ENCODE peak calls at places on chromosomes 5 and 9, in seven cellular contexts. U, G, V, X, B, R and H are unnamed samples. For H3K27me3, the result is how much of the 10 kb centered on the place peaks cover.

GRCh38 chr5:34598177-34598794 is 57.8 kb upstream of the RAI14 start:
- DNase-seq in U (no peak), G (no peak), V (peak), X (peak), B (no peak), R (no peak), H (no peak)

GRCh38 chr5:179906795-179907569 is 715 bp downstream of the TBC1D9B start:
- DNase-seq in U (peak), G (peak), V (peak), X (no peak), B (peak), R (no peak), H (no peak)

GRCh38 chr5:31161772-31162171 is 31.7 kb upstream of the CDH6 start:
- DNase-seq in U (no peak), G (no peak), V (peak), X (no peak), B (no peak), R (no peak), H (no peak)

GRCh38 chr9:96661711-96662110 is 6.6 kb upstream of the PRXL2C start:
- DNase-seq in U (no peak), G (no peak), V (peak), X (no peak), B (no peak), R (no peak), H (no peak)

GRCh38 chr5:112784726-112785125 is 47.0 kb downstream of the APC start:
- DNase-seq in U (no peak), G (no peak), V (peak), X (no peak), B (no peak), R (no peak), H (no peak)

GRCh38 chr5:5398046-5398445 is 24.4 kb upstream of the ICE1 start:
- DNase-seq in U (no peak), G (no peak), V (no peak), X (no peak), B (no peak), R (no peak), H (no peak)

GRCh38 chr5:62522811-62523210 is 55.8 kb upstream of the LRRC70 start:
- DNase-seq in U (no peak), G (no peak), V (no peak), X (no peak), B (no peak), R (no peak), H (no peak)

GRCh38 chr5:154087260-154087659 is 48.5 kb downstream of the MFAP3 start:
- DNase-seq in U (no peak), G (no peak), V (peak), X (no peak), B (no peak), R (no peak), H (no peak)

GRCh38 chr5:45132972-45133371 is 324.2 kb downstream of the MRPS30 start:
- DNase-seq in U (no peak), G (no peak), V (no peak), X (no peak), B (no peak), R (no peak), H (no peak)

GRCh38 chr5:97181856-97182545 is 1.0 kb downstream of the RIOK2 start:
- DNase-seq in U (no peak), G (no peak), V (peak), X (no peak), B (no peak), R (no peak), H (no peak)

GRCh38 chr5:176812269-176813259 is 2.2 kb downstream of the UNC5A start:
- DNase-seq in U (no peak), G (no peak), V (peak), X (no peak), B (no peak), R (no peak), H (no peak)

GRCh38 chr5:176418251-176418650 is 1.9 kb upstream of the CLTB start:
- DNase-seq in U (no peak), G (no peak), V (no peak), X (no peak), B (no peak), R (no peak), H (no peak)

GRCh38 chr5:172868924-172869565 is 35.0 kb downstream of the ERGIC1 start:
- DNase-seq in U (peak), G (peak), V (peak), X (peak), B (peak), R (peak), H (peak)

GRCh38 chr5:57777174-57777581 is 294.6 kb upstream of the ACTBL2 start:
- DNase-seq in U (no peak), G (no peak), V (peak), X (no peak), B (no peak), R (no peak), H (no peak)

GRCh38 chr9:22413884-22414283 is 32.7 kb upstream of the DMRTA1 start:
- DNase-seq in U (no peak), G (no peak), V (peak), X (no peak), B (no peak), R (no peak), H (no peak)

GRCh38 chr5:27908341-27908740 is 870.0 kb upstream of the CDH9 start:
- DNase-seq in U (no peak), G (no peak), V (no peak), X (no peak), B (no peak), R (no peak), H (no peak)

GRCh38 chr9:78405461-78405860 is 108.5 kb downstream of the PSAT1 start:
- DNase-seq in U (no peak), G (no peak), V (no peak), X (no peak), B (no peak), R (no peak), H (no peak)

GRCh38 chr9:87109851-87110250 is 162.5 kb upstream of the GAS1 start:
- DNase-seq in U (no peak), G (no peak), V (peak), X (no peak), B (no peak), R (no peak), H (no peak)

GRCh38 chr9:99237356-99237755 is 15.3 kb downstream of the SEC61B start:
- DNase-seq in U (no peak), G (no peak), V (no peak), X (no peak), B (no peak), R (no peak), H (no peak)

GRCh38 chr9:135811796-135812195 is 95.5 kb downstream of the CAMSAP1 start:
- DNase-seq in U (peak), G (no peak), V (no peak), X (no peak), B (no peak), R (no peak), H (peak)

GRCh38 chr9:107214381-107214780 is 68.7 kb upstream of the RAD23B start:
- DNase-seq in U (no peak), G (no peak), V (no peak), X (no peak), B (no peak), R (no peak), H (no peak)

GRCh38 chr9:127418037-127418471 is 6.1 kb upstream of the ZNF79 start:
- DNase-seq in U (no peak), G (no peak), V (peak), X (no peak), B (no peak), R (no peak), H (no peak)

GRCh38 chr5:76083555-76084495 is 642 bp downstream of the SV2C start:
- DNase-seq in U (no peak), G (no peak), V (peak), X (no peak), B (no peak), R (no peak), H (no peak)

GRCh38 chr9:79257215-79257614 is 314.6 kb upstream of the TLE4 start:
- DNase-seq in U (peak), G (no peak), V (peak), X (no peak), B (peak), R (no peak), H (no peak)

GRCh38 chr9:5976668-5977397 is 38.6 kb downstream of the RANBP6 start:
- DNase-seq in U (no peak), G (no peak), V (no peak), X (no peak), B (no peak), R (no peak), H (no peak)

GRCh38 chr9:136756134-136756438 is 2.0 kb downstream of the LCN8 start:
- DNase-seq in U (no peak), G (no peak), V (no peak), X (no peak), B (no peak), R (no peak), H (no peak)

GRCh38 chr9:130858734-130859705 is 24.0 kb downstream of the ABL1 start:
- DNase-seq in U (no peak), G (no peak), V (no peak), X (no peak), B (no peak), R (no peak), H (no peak)

GRCh38 chr5:169458269-169458668 is 125.3 kb upstream of the SPDL1 start:
- DNase-seq in U (no peak), G (no peak), V (no peak), X (no peak), B (no peak), R (no peak), H (no peak)

GRCh38 chr5:170751631-170752030 is 31.9 kb upstream of the GABRP start:
- DNase-seq in U (no peak), G (no peak), V (no peak), X (no peak), B (no peak), R (no peak), H (no peak)

GRCh38 chr5:176533894-176534611 is 3.1 kb downstream of the RNF44 start:
- DNase-seq in U (no peak), G (no peak), V (peak), X (no peak), B (peak), R (no peak), H (peak)

DNA sequence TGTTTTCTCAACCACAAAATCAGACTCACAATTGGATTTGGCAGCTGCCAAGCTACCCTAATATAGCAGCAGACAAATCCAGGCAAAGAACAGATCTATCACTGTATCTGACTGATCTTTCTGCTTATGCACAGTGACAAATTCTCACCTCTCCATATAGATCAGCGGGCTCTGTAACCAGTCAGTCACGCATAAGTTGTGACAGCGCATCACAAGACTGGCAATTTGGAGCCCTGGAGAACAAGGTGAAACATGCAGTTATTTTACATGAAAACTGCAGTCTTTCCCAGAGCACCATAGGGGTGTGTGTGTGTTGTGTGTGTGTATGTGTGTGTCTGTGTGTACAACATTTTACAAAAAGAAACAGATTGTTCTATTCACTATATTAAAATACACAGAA is 37.7 kb downstream of the RORB start:
- DNase-seq in U (no peak), G (no peak), V (no peak), X (no peak), B (no peak), R (no peak), H (no peak)
- H3K27me3 ChIP-seq in U (under half), G (under half), V (under half), X (under half), B (under half), R (under half), H (under half)

DNA sequence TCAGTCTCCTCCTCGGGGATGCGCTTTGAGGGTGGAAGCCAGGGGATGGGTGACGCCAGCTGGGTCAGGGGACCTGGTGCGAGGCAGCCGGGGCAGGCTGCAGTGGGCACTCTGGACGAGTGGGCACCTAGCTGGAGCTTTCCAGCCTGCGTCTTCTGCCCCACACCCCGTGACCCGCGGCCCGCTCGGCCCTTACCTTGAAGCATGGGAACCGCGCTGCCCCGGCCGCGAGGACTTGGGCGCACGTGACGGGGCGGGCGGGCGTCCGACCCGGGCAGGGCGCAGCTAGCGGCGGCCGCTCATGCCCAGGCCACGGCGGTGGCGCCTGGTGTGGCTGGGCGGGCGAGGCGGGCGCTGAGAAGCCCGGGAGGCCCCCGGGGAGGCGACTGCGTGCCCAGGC is 308 bp downstream of the FAM163B start:
- DNase-seq in U (no peak), G (no peak), V (no peak), X (no peak), B (no peak), R (no peak), H (no peak)
- H3K27me3 ChIP-seq in U (under half), G (half or more), V (half or more), X (half or more), B (under half), R (under half), H (half or more)

GRCh38 chr9:132588098-132588497 is 5.7 kb downstream of the BARHL1 start:
- DNase-seq in U (no peak), G (no peak), V (no peak), X (no peak), B (no peak), R (no peak), H (no peak)
- H3K27me3 ChIP-seq in U (half or more), G (half or more), V (half or more), X (half or more), B (under half), R (under half), H (half or more)

GRCh38 chr5:181081989-181082388 is 41.9 kb downstream of the BTNL9 start:
- DNase-seq in U (no peak), G (no peak), V (no peak), X (no peak), B (no peak), R (no peak), H (no peak)

GRCh38 chr5:181088289-181088688 is 42.7 kb downstream of the OR2V1 start:
- DNase-seq in U (no peak), G (no peak), V (peak), X (no peak), B (no peak), R (no peak), H (no peak)

GRCh38 chr5:181087309-181087708 is 43.7 kb downstream of the OR2V1 start:
- DNase-seq in U (no peak), G (no peak), V (no peak), X (no peak), B (no peak), R (no peak), H (no peak)

GRCh38 chr5:181084631-181085195 is 44.6 kb downstream of the BTNL9 start:
- DNase-seq in U (no peak), G (no peak), V (no peak), X (no peak), B (no peak), R (no peak), H (no peak)

DNA sequence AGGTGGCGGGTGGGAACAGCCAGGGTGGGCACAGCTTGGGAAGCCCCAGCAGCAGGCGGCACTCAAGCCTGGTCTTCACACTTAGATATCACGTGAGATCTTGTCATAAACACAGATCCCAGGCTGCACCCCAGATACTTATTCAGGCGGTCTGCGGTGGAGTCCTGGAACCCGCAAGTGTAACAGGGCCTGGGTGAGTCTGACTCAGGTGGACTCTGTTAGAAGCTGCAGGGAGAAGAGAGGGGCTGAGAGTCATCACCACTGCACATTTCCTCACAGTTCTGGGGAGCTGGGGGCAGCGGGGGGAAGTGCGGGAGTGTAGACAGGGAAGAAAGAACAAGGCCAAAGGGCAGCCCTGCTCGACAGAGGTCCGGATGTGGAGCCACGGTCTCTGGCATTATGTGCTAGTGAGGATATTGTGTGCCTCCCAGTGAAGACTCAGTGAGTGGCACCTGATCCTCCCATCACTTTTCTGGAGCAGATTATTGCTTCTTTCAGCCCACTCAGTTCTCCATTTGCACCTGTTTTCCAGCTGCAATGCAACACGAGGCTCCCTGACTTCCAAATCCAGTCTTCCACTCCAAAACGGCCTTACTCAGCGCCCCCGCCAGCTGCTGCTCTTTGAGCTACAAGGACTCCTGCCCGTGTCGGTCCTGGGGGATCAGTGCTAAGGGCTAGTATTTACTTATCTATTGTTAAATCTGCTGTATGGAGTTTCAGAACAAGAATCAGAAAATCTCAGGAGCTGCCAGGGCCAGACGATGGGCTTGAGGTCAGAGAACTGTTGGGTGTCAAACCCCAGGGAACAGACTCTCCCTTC is 44.3 kb downstream of the OR2V1 start:
- DNase-seq in U (no peak), G (no peak), V (no peak), X (no peak), B (no peak), R (no peak), H (no peak)
- H3K27me3 ChIP-seq in U (under half), G (under half), V (under half), X (under half), B (under half), R (under half), H (under half)

GRCh38 chr5:139901971-139902370 is 106.4 kb downstream of the PSD2 start:
- DNase-seq in U (no peak), G (no peak), V (no peak), X (no peak), B (no peak), R (no peak), H (no peak)

GRCh38 chr5:139905401-139905800 is 109.8 kb downstream of the PSD2 start:
- DNase-seq in U (no peak), G (peak), V (no peak), X (no peak), B (no peak), R (no peak), H (no peak)

GRCh38 chr5:139904566-139905400 is 109.2 kb downstream of the PSD2 start:
- DNase-seq in U (no peak), G (no peak), V (no peak), X (no peak), B (no peak), R (no peak), H (no peak)

GRCh38 chr5:139903805-139904565 is 108.4 kb downstream of the PSD2 start:
- DNase-seq in U (peak), G (no peak), V (peak), X (no peak), B (no peak), R (no peak), H (peak)

DNA sequence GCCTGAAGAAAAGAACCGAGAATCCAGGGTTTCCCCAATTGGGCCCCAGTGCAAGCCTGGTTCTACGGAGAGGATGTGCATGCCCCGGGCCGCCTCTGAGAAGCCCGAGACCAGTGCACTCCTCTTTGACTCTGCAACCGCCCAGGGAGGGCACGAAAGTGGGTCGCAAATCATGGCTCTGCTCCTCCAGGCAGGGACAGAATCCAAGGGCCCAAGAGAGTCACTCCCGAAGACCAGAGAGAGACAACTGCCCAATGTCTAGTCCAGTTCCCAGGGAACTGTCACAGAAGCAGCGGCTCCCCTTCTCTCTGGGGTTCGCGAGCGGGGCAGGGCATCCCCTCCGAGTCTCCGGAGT is 107.8 kb downstream of the PSD2 start:
- DNase-seq in U (no peak), G (no peak), V (no peak), X (no peak), B (no peak), R (no peak), H (no peak)
- H3K27me3 ChIP-seq in U (under half), G (half or more), V (half or more), X (under half), B (under half), R (under half), H (under half)

GRCh38 chr9:134319306-134320194 is 6.7 kb upstream of the RXRA start:
- DNase-seq in U (no peak), G (peak), V (no peak), X (no peak), B (no peak), R (no peak), H (peak)

GRCh38 chr9:134321957-134322741 is 4.1 kb upstream of the RXRA start:
- DNase-seq in U (no peak), G (peak), V (no peak), X (no peak), B (no peak), R (no peak), H (no peak)

GRCh38 chr9:134320195-134320885 is 5.9 kb upstream of the RXRA start:
- DNase-seq in U (no peak), G (peak), V (no peak), X (no peak), B (no peak), R (no peak), H (peak)

GRCh38 chr9:134321571-134321930 is 4.7 kb upstream of the RXRA start:
- DNase-seq in U (no peak), G (peak), V (no peak), X (no peak), B (no peak), R (no peak), H (no peak)

DNA sequence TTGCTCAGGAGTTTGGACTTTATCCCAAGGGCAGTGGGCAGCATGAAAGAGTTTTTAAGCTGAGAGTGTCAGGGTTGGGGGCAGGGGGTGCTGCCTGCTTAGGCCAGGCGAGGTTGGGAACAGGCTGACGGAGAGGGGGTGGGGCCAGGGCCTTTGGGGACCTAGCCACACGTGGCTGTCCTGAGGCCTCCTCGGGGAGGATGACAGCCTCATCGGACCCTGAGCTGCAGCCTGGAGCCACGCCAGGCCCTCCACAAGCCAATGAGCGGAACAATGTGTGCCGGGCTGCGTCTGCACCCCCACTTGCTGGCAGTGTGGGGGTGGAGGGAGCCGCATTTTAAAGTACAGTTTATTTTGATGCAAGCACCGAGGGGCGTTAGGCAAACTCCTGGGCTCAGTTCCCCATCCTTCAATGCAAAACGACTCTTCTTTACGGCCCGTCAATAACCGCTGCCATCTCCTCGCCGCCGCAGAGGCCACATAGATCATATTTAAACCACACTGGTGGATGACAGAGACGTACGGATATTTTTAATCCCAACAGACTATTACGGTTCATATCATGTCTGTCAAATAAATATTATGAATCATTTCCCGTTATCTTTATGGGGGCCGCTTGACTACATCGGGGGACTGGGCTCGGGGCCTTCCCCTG is 5.2 kb upstream of the RXRA start:
- DNase-seq in U (no peak), G (peak), V (no peak), X (no peak), B (no peak), R (no peak), H (peak)
- H3K27me3 ChIP-seq in U (under half), G (under half), V (under half), X (under half), B (under half), R (under half), H (under half)

GRCh38 chr9:93860694-93861658 is 94.2 kb downstream of the BARX1 start:
- DNase-seq in U (no peak), G (no peak), V (no peak), X (no peak), B (no peak), R (no peak), H (no peak)
- H3K27me3 ChIP-seq in U (under half), G (half or more), V (under half), X (under half), B (under half), R (under half), H (half or more)